ENCODE peak calls at places on chromosome 17, in ten cellular contexts. R is choroid plexus epithelial cell; M is activated T-cell treated with anti-CD3 and anti-CD28 coated beads, Interleukin-2, amount 50 U/mL, for 24 hours; A is activated CD4-positive, CD25-positive, alpha-beta regulatory T cell treated with anti-CD3 and anti-CD28 coated beads, Interleukin-2, amount 50 U/mL, for 16 hours; E is GM12865; T is NCI-H2081; V is body of pancreas; F is fibroblast of lung; J is T47D; U is lower leg skin. D is an unnamed sample.

GRCh38 chr17:2844386-2844785 is 48.1 kb downstream of the RAP1GAP2 start:
- DNase-seq in J (no peak), M (no peak), U (no peak), F (no peak), R (peak), V (no peak), T (peak), E (no peak), A (no peak), D (no peak)

GRCh38 chr17:78230252-78230962 is 1.0 kb upstream of the TMEM235 start:
- DNase-seq in E (no peak), T (no peak), J (no peak), R (no peak), F (no peak), V (no peak), M (no peak), U (no peak), A (no peak), D (no peak)

GRCh38 chr17:1931759-1932579 is 93.2 kb downstream of the RTN4RL1 start:
- DNase-seq in F (peak), M (no peak), E (no peak), U (no peak), R (no peak), T (peak), V (peak), A (no peak), J (no peak), D (no peak)

GRCh38 chr17:79838541-79839274 is 532 bp downstream of the CBX4 start:
- DNase-seq in R (peak), U (no peak), J (no peak), A (no peak), M (peak), T (peak), E (peak), V (peak), F (peak), D (no peak)

GRCh38 chr17:325270-325976 is 27.2 kb downstream of the RPH3AL start:
- DNase-seq in J (no peak), V (no peak), U (no peak), A (no peak), E (no peak), R (no peak), T (no peak), F (no peak), M (no peak), D (no peak)

GRCh38 chr17:83204230-83204725 is 124.9 kb downstream of the METRNL start:
- DNase-seq in F (no peak), U (no peak), E (no peak), A (no peak), T (no peak), R (no peak), M (no peak), J (no peak), V (no peak), D (no peak)

GRCh38 chr17:19867654-19868395 is at the start of gene ULK2:
- DNase-seq in V (peak), R (peak), A (no peak), J (peak), T (peak), F (peak), U (peak), M (peak), E (peak), D (no peak)

GRCh38 chr17:79905832-79906231 is 66.6 kb upstream of the CBX4 start:
- DNase-seq in F (no peak), U (no peak), J (no peak), R (peak), M (no peak), E (no peak), A (no peak), T (peak), V (no peak), D (no peak)

GRCh38 chr17:80955673-80956306 is 35.9 kb upstream of the CHMP6 start:
- DNase-seq in V (no peak), J (no peak), U (peak), T (no peak), E (no peak), M (no peak), A (no peak), F (no peak), R (no peak), D (no peak)

GRCh38 chr17:58666858-58667267 is 25.0 kb downstream of the TEX14 start:
- DNase-seq in M (peak), U (peak), T (peak), A (no peak), J (peak), V (peak), F (peak), R (peak), E (no peak), D (peak)

GRCh38 chr17:37124074-37124824 is 175.5 kb downstream of the AATF start:
- DNase-seq in M (no peak), V (no peak), U (no peak), R (no peak), E (no peak), J (no peak), T (no peak), F (no peak), A (no peak), D (no peak)

GRCh38 chr17:57275365-57275764 is 19.0 kb downstream of the MSI2 start:
- DNase-seq in F (no peak), V (no peak), T (no peak), M (no peak), U (no peak), A (no peak), E (no peak), R (no peak), J (no peak), D (no peak)

GRCh38 chr17:39920218-39921210 is 2.1 kb upstream of the GSDMB start:
- DNase-seq in J (no peak), A (no peak), F (no peak), V (no peak), U (no peak), M (peak), T (no peak), R (no peak), E (peak), D (no peak)

GRCh38 chr17:31700973-31701372 is 158.1 kb downstream of the COPRS start:
- DNase-seq in V (no peak), U (no peak), T (no peak), R (no peak), A (no peak), J (no peak), E (no peak), M (no peak), F (no peak), D (no peak)

GRCh38 chr17:46851029-46851741 is at the start of gene WNT9B:
- DNase-seq in U (no peak), F (peak), J (peak), V (peak), E (no peak), T (peak), R (no peak), A (no peak), M (no peak), D (no peak)

GRCh38 chr17:4631431-4631830 is 10.0 kb downstream of the ALOX15 start:
- DNase-seq in R (no peak), E (no peak), M (no peak), A (no peak), V (no peak), T (no peak), J (no peak), F (no peak), U (no peak), D (no peak)

GRCh38 chr17:48439875-48440505 is 10.0 kb upstream of the SKAP1 start:
- DNase-seq in J (no peak), T (peak), E (peak), M (peak), V (peak), U (no peak), A (no peak), R (peak), F (no peak), D (no peak)

GRCh38 chr17:78365561-78366108 is 5.8 kb upstream of the SOCS3 start:
- DNase-seq in E (no peak), U (no peak), F (peak), A (no peak), J (no peak), M (no peak), T (no peak), V (no peak), R (peak), D (no peak)

D was measured in thoracic aorta.